ENCODE peak calls at places on chromosomes 6 and 20, in eight cellular contexts. One of them, this sample, is unnamed.

GRCh38 chr20:8798505-8798904 is 270.4 kb upstream of the PLCB4 start:
- DNase-seq in H1: no peak
- DNase-seq in astrocyte of the cerebellum: no peak
- DNase-seq in endothelial cell of umbilical vein: peak
- DNase-seq in left ventricle myocardium inferior: no peak
- DNase-seq in fibroblast of mammary gland: peak
- DNase-seq in heart right ventricle: no peak
- DNase-seq in OCI-LY7: no peak
- DNase-seq in this sample: no peak

GRCh38 chr6:168577496-168577895 is 136.5 kb downstream of the SMOC2 start:
- DNase-seq in H1: no peak
- DNase-seq in astrocyte of the cerebellum: no peak
- DNase-seq in endothelial cell of umbilical vein: no peak
- DNase-seq in left ventricle myocardium inferior: no peak
- DNase-seq in fibroblast of mammary gland: no peak
- DNase-seq in heart right ventricle: no peak
- DNase-seq in OCI-LY7: no peak
- DNase-seq in this sample: no peak

GRCh38 chr6:163533443-163533842 is 118.9 kb downstream of the QKI start:
- DNase-seq in H1: no peak
- DNase-seq in astrocyte of the cerebellum: peak
- DNase-seq in endothelial cell of umbilical vein: peak
- DNase-seq in left ventricle myocardium inferior: no peak
- DNase-seq in fibroblast of mammary gland: peak
- DNase-seq in heart right ventricle: no peak
- DNase-seq in OCI-LY7: no peak
- DNase-seq in this sample: no peak

GRCh38 chr20:11454966-11455799 is 462.5 kb upstream of the BTBD3 start:
- DNase-seq in H1: no peak
- DNase-seq in astrocyte of the cerebellum: peak
- DNase-seq in endothelial cell of umbilical vein: peak
- DNase-seq in left ventricle myocardium inferior: no peak
- DNase-seq in fibroblast of mammary gland: peak
- DNase-seq in heart right ventricle: no peak
- DNase-seq in OCI-LY7: no peak
- DNase-seq in this sample: no peak

GRCh38 chr20:38131588-38132121 is 33.4 kb downstream of the TGM2 start:
- DNase-seq in H1: no peak
- DNase-seq in astrocyte of the cerebellum: no peak
- DNase-seq in endothelial cell of umbilical vein: no peak
- DNase-seq in left ventricle myocardium inferior: no peak
- DNase-seq in fibroblast of mammary gland: no peak
- DNase-seq in heart right ventricle: no peak
- DNase-seq in OCI-LY7: no peak
- DNase-seq in this sample: no peak

GRCh38 chr6:138722425-138723371 is 50.9 kb upstream of the CCDC28A start:
- DNase-seq in H1: no peak
- DNase-seq in astrocyte of the cerebellum: peak
- DNase-seq in endothelial cell of umbilical vein: peak
- DNase-seq in left ventricle myocardium inferior: no peak
- DNase-seq in fibroblast of mammary gland: peak
- DNase-seq in heart right ventricle: no peak
- DNase-seq in OCI-LY7: no peak
- DNase-seq in this sample: no peak

GRCh38 chr6:15444081-15444731 is 198.3 kb downstream of the JARID2 start:
- DNase-seq in H1: no peak
- DNase-seq in astrocyte of the cerebellum: no peak
- DNase-seq in endothelial cell of umbilical vein: no peak
- DNase-seq in left ventricle myocardium inferior: no peak
- DNase-seq in fibroblast of mammary gland: no peak
- DNase-seq in heart right ventricle: no peak
- DNase-seq in OCI-LY7: no peak
- DNase-seq in this sample: no peak

GRCh38 chr6:121592955-121593665 is 157.7 kb downstream of the GJA1 start:
- DNase-seq in H1: no peak
- DNase-seq in astrocyte of the cerebellum: no peak
- DNase-seq in endothelial cell of umbilical vein: no peak
- DNase-seq in left ventricle myocardium inferior: no peak
- DNase-seq in fibroblast of mammary gland: no peak
- DNase-seq in heart right ventricle: no peak
- DNase-seq in OCI-LY7: no peak
- DNase-seq in this sample: no peak

GRCh38 chr6:65557224-65557623 is 149.8 kb downstream of the EYS start:
- DNase-seq in H1: no peak
- DNase-seq in astrocyte of the cerebellum: no peak
- DNase-seq in endothelial cell of umbilical vein: no peak
- DNase-seq in left ventricle myocardium inferior: no peak
- DNase-seq in fibroblast of mammary gland: no peak
- DNase-seq in heart right ventricle: no peak
- DNase-seq in OCI-LY7: no peak
- DNase-seq in this sample: no peak

GRCh38 chr20:62030834-62031434 is 34.7 kb downstream of the TAF4 start:
- DNase-seq in H1: no peak
- DNase-seq in astrocyte of the cerebellum: no peak
- DNase-seq in endothelial cell of umbilical vein: no peak
- DNase-seq in left ventricle myocardium inferior: no peak
- DNase-seq in fibroblast of mammary gland: no peak
- DNase-seq in heart right ventricle: peak
- DNase-seq in OCI-LY7: peak
- DNase-seq in this sample: peak

GRCh38 chr6:10610289-10610688 is 84.1 kb downstream of the C6orf52 start:
- DNase-seq in H1: no peak
- DNase-seq in astrocyte of the cerebellum: no peak
- DNase-seq in endothelial cell of umbilical vein: no peak
- DNase-seq in left ventricle myocardium inferior: peak
- DNase-seq in fibroblast of mammary gland: peak
- DNase-seq in heart right ventricle: peak
- DNase-seq in OCI-LY7: no peak
- DNase-seq in this sample: no peak

GRCh38 chr6:154301086-154301625 is 55.4 kb downstream of the IPCEF1 start:
- DNase-seq in H1: no peak
- DNase-seq in astrocyte of the cerebellum: no peak
- DNase-seq in endothelial cell of umbilical vein: no peak
- DNase-seq in left ventricle myocardium inferior: no peak
- DNase-seq in fibroblast of mammary gland: no peak
- DNase-seq in heart right ventricle: no peak
- DNase-seq in OCI-LY7: no peak
- DNase-seq in this sample: no peak

GRCh38 chr20:309841-310644 is 12.7 kb downstream of the ZCCHC3 start:
- DNase-seq in H1: peak
- DNase-seq in astrocyte of the cerebellum: peak
- DNase-seq in endothelial cell of umbilical vein: peak
- DNase-seq in left ventricle myocardium inferior: peak
- DNase-seq in fibroblast of mammary gland: peak
- DNase-seq in heart right ventricle: peak
- DNase-seq in OCI-LY7: peak
- DNase-seq in this sample: peak

GRCh38 chr6:149443411-149444181 is 41.2 kb downstream of the ZC3H12D start:
- DNase-seq in H1: no peak
- DNase-seq in astrocyte of the cerebellum: no peak
- DNase-seq in endothelial cell of umbilical vein: no peak
- DNase-seq in left ventricle myocardium inferior: no peak
- DNase-seq in fibroblast of mammary gland: peak
- DNase-seq in heart right ventricle: no peak
- DNase-seq in OCI-LY7: no peak
- DNase-seq in this sample: no peak

DNA sequence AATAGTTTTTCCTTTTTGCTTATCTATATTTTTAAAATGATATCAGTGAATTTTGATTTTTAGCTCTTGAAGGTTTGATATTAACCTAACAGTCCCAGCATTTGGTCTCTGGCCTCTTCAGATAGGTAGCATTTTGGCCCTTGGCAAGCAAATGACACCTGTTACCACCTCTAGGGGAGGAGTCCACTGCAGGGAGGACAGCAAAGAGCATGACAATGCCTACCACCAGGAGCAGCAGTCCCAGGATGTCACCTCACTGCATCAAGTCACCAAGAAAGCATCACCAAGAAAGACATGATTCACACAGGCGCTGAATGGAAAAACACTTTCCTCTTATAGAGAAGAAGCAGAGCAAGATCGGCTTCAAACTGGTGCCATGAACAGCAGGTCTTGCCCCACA is 224.3 kb downstream of the UBE3D start:
- DNase-seq in H1: no peak
- DNase-seq in astrocyte of the cerebellum: no peak
- DNase-seq in endothelial cell of umbilical vein: no peak
- DNase-seq in left ventricle myocardium inferior: no peak
- DNase-seq in fibroblast of mammary gland: no peak
- DNase-seq in heart right ventricle: no peak
- DNase-seq in OCI-LY7: no peak
- DNase-seq in this sample: no peak
- TF ChIP-seq CTCF in H1: no peak
- TF ChIP-seq CTCF in astrocyte of the cerebellum: no peak
- TF ChIP-seq CTCF in endothelial cell of umbilical vein: no peak
- TF ChIP-seq CTCF in left ventricle myocardium inferior: no peak
- TF ChIP-seq CTCF in fibroblast of mammary gland: no peak
- TF ChIP-seq CTCF in heart right ventricle: no peak
- TF ChIP-seq CTCF in OCI-LY7: no peak
- TF ChIP-seq CTCF in this sample: no peak

DNA sequence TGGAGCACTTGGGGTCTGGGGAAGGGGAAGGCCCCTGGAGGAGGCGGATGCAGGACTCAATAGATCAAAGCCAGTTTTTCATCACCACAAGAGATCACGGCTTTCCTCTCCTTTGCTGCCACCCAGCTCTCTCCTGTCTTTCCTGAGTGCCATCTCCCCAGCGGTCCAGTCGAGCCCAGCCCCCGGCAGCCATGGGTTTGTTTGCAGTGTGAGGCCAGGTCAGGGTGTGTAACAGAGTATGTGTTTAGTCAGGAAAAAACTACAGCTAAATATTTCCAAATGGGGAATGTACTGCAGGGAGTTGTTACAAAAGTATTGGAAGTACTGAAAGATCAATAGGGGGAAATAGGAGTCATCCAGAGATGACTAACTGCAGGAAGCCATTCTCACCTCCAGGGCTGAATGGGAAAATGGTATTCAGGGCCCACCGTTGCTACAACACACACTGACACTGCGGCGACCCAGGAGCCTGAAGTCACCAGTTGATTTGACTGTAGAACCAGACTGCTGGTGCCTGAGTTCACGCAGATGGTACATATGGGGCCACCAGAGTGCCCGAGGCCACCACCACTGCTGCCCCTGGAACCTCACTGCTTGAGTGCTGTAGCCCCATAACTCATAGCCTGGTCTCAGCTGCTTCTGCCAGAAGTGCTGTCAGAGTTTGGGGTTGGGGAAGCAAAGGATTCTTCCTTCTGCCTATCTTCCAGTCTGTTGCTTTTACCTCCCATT is 23.6 kb upstream of the FANCE start:
- DNase-seq in H1: no peak
- DNase-seq in astrocyte of the cerebellum: no peak
- DNase-seq in endothelial cell of umbilical vein: peak
- DNase-seq in left ventricle myocardium inferior: no peak
- DNase-seq in fibroblast of mammary gland: peak
- DNase-seq in heart right ventricle: no peak
- DNase-seq in OCI-LY7: no peak
- DNase-seq in this sample: no peak
- TF ChIP-seq CTCF in H1: no peak
- TF ChIP-seq CTCF in astrocyte of the cerebellum: no peak
- TF ChIP-seq CTCF in endothelial cell of umbilical vein: no peak
- TF ChIP-seq CTCF in left ventricle myocardium inferior: no peak
- TF ChIP-seq CTCF in fibroblast of mammary gland: no peak
- TF ChIP-seq CTCF in heart right ventricle: no peak
- TF ChIP-seq CTCF in OCI-LY7: no peak
- TF ChIP-seq CTCF in this sample: no peak

DNA sequence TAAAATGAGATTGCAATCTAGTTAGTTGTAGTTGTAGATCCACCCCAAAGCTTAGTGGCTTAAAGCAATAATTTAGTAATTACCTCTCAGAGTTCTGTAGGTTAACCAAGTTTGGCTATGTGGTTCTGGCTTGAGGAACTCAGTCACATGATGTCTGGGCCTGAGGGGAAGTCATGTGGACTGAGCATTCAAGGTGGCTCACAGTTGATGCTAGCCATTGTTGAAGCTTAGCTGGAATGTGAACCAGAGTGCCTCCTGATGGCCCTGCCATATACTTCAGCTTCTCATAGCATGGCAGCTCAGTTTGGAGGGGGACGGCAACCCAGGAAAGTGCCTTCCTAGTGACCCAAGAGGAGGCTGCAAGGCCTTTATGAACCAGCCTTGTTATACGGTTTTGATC is 263.2 kb upstream of the RNF217 start:
- DNase-seq in H1: no peak
- DNase-seq in astrocyte of the cerebellum: no peak
- DNase-seq in endothelial cell of umbilical vein: no peak
- DNase-seq in left ventricle myocardium inferior: no peak
- DNase-seq in fibroblast of mammary gland: no peak
- DNase-seq in heart right ventricle: no peak
- DNase-seq in OCI-LY7: peak
- DNase-seq in this sample: no peak
- TF ChIP-seq CTCF in H1: no peak
- TF ChIP-seq CTCF in astrocyte of the cerebellum: no peak
- TF ChIP-seq CTCF in endothelial cell of umbilical vein: no peak
- TF ChIP-seq CTCF in left ventricle myocardium inferior: no peak
- TF ChIP-seq CTCF in fibroblast of mammary gland: no peak
- TF ChIP-seq CTCF in heart right ventricle: no peak
- TF ChIP-seq CTCF in OCI-LY7: no peak
- TF ChIP-seq CTCF in this sample: no peak

DNA sequence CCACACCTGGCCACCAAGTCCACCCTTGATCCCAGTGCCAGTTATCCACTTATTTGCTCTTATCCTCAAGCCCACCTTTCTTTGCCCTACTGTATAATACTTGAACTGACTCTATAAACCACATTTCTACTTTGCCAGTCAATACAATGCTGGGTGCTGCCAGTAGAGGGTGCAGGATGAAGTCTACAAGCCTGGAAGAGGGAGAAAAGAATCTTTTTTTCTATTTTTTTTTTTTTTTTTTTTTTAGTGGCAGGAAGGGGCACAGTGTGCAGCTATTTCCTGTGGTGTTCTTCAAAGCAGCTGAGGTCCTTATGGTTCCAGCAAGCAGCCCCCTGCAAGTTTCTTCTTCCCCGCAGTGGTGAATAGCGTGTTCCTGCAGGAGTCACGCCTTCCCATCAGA is 22.2 kb upstream of the GABRR1 start:
- DNase-seq in H1: no peak
- DNase-seq in astrocyte of the cerebellum: no peak
- DNase-seq in endothelial cell of umbilical vein: peak
- DNase-seq in left ventricle myocardium inferior: no peak
- DNase-seq in fibroblast of mammary gland: peak
- DNase-seq in heart right ventricle: no peak
- DNase-seq in OCI-LY7: peak
- DNase-seq in this sample: peak
- TF ChIP-seq CTCF in H1: peak
- TF ChIP-seq CTCF in astrocyte of the cerebellum: peak
- TF ChIP-seq CTCF in endothelial cell of umbilical vein: peak
- TF ChIP-seq CTCF in left ventricle myocardium inferior: peak
- TF ChIP-seq CTCF in fibroblast of mammary gland: peak
- TF ChIP-seq CTCF in heart right ventricle: peak
- TF ChIP-seq CTCF in OCI-LY7: peak
- TF ChIP-seq CTCF in this sample: peak

GRCh38 chr6:85449818-85450577 is at the start of gene NT5E:
- DNase-seq in H1: no peak
- DNase-seq in astrocyte of the cerebellum: no peak
- DNase-seq in endothelial cell of umbilical vein: peak
- DNase-seq in left ventricle myocardium inferior: peak
- DNase-seq in fibroblast of mammary gland: peak
- DNase-seq in heart right ventricle: peak
- DNase-seq in OCI-LY7: no peak
- DNase-seq in this sample: peak
- TF ChIP-seq CTCF in H1: no peak
- TF ChIP-seq CTCF in astrocyte of the cerebellum: peak
- TF ChIP-seq CTCF in endothelial cell of umbilical vein: no peak
- TF ChIP-seq CTCF in left ventricle myocardium inferior: no peak
- TF ChIP-seq CTCF in fibroblast of mammary gland: no peak
- TF ChIP-seq CTCF in heart right ventricle: no peak
- TF ChIP-seq CTCF in OCI-LY7: no peak
- TF ChIP-seq CTCF in this sample: no peak